ENCODE peak calls at places on chromosomes 7 and 10, in ten cellular contexts. E is GM06990, Q is GM10248, Z is heart right ventricle, S is body of pancreas, W is endothelial cell, C is astrocyte of the cerebellum, G is heart left ventricle, T is ovary, N is neural progenitor cell. L is an unnamed sample.

GRCh38 chr10:30557884-30558283 is 71.7 kb downstream of the LYZL2 start:
- DNase-seq in E (no peak), Q (no peak), Z (no peak), S (no peak), W (no peak), C (peak), G (no peak), T (no peak), N (no peak), L (no peak)

GRCh38 chr10:102612964-102613275 is 31.4 kb upstream of the TRIM8 start:
- DNase-seq in E (no peak), Q (no peak), Z (no peak), S (no peak), W (no peak), C (no peak), G (no peak), T (no peak), N (no peak), L (no peak)

GRCh38 chr10:15136960-15137359 is 31.5 kb downstream of the NMT2 start:
- DNase-seq in E (no peak), Q (no peak), Z (no peak), S (no peak), W (no peak), C (no peak), G (no peak), T (no peak), N (no peak), L (no peak)

GRCh38 chr7:29991937-29992336 is 2.3 kb upstream of the SCRN1 start:
- DNase-seq in E (no peak), Q (no peak), Z (no peak), S (no peak), W (no peak), C (no peak), G (no peak), T (no peak), N (no peak), L (no peak)

GRCh38 chr10:12777840-12778585 is 223.5 kb downstream of the CCDC3 start:
- DNase-seq in E (no peak), Q (no peak), Z (no peak), S (no peak), W (no peak), C (no peak), G (no peak), T (no peak), N (no peak), L (no peak)

GRCh38 chr7:155584763-155585531 is 38.6 kb upstream of the CNPY1 start:
- DNase-seq in E (no peak), Q (no peak), Z (no peak), S (peak), W (no peak), C (no peak), G (peak), T (peak), N (no peak), L (peak)

GRCh38 chr7:140922741-140923345 is 1.9 kb downstream of the BRAF start:
- DNase-seq in E (no peak), Q (no peak), Z (no peak), S (no peak), W (no peak), C (no peak), G (no peak), T (no peak), N (no peak), L (no peak)

GRCh38 chr10:33277135-33277536 is 57.3 kb downstream of the NRP1 start:
- DNase-seq in E (no peak), Q (no peak), Z (peak), S (peak), W (no peak), C (no peak), G (peak), T (no peak), N (no peak), L (no peak)

GRCh38 chr7:31939076-31939475 is 131.1 kb downstream of the PDE1C start:
- DNase-seq in E (no peak), Q (no peak), Z (no peak), S (no peak), W (no peak), C (no peak), G (no peak), T (no peak), N (no peak), L (no peak)

DNA sequence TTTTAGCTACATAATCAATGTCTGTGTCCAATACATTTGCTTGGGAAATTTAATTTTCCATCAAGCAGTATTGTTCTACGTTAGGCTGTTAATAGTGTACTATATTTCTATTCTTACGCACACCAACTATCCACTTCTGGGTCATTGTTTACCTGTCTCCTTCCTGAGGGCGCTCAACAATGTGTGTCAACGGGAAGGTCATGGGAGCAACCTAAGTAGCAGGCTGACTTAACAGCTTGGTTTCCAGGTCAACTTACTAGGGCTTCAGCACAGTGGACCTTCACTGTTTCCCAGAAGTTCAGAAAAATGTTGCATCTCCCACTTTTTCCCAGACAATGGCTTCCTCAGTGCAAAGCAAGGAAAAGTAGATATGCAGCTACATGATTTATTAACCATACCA is 13.7 kb downstream of the THSD7A start:
- DNase-seq in E (no peak), Q (no peak), Z (no peak), S (no peak), W (no peak), C (no peak), G (no peak), T (no peak), N (no peak), L (no peak)
- TF ChIP-seq CTCF in E (no peak), Q (no peak), Z (no peak), S (no peak), W (no peak), C (no peak), G (no peak), T (no peak), N (no peak), L (no peak)

GRCh38 chr7:27712217-27712616 is 27.7 kb upstream of the TAX1BP1 start:
- DNase-seq in E (no peak), Q (no peak), Z (no peak), S (no peak), W (no peak), C (no peak), G (no peak), T (no peak), N (no peak), L (no peak)

GRCh38 chr7:27705200-27705594 is 34.8 kb upstream of the TAX1BP1 start:
- DNase-seq in E (no peak), Q (no peak), Z (no peak), S (no peak), W (no peak), C (no peak), G (no peak), T (no peak), N (no peak), L (no peak)

GRCh38 chr7:27709137-27710075 is 30.6 kb upstream of the TAX1BP1 start:
- DNase-seq in E (no peak), Q (no peak), Z (no peak), S (no peak), W (no peak), C (no peak), G (no peak), T (no peak), N (no peak), L (no peak)

GRCh38 chr7:27704407-27705199 is 35.4 kb upstream of the TAX1BP1 start:
- DNase-seq in E (no peak), Q (no peak), Z (no peak), S (no peak), W (no peak), C (no peak), G (no peak), T (no peak), N (no peak), L (no peak)

GRCh38 chr7:27708485-27708884 is 31.5 kb upstream of the TAX1BP1 start:
- DNase-seq in E (no peak), Q (no peak), Z (no peak), S (no peak), W (no peak), C (no peak), G (no peak), T (no peak), N (no peak), L (no peak)
- TF ChIP-seq CTCF in E (no peak), Q (no peak), Z (no peak), S (no peak), W (no peak), C (no peak), G (no peak), T (no peak), N (no peak), L (no peak)

DNA sequence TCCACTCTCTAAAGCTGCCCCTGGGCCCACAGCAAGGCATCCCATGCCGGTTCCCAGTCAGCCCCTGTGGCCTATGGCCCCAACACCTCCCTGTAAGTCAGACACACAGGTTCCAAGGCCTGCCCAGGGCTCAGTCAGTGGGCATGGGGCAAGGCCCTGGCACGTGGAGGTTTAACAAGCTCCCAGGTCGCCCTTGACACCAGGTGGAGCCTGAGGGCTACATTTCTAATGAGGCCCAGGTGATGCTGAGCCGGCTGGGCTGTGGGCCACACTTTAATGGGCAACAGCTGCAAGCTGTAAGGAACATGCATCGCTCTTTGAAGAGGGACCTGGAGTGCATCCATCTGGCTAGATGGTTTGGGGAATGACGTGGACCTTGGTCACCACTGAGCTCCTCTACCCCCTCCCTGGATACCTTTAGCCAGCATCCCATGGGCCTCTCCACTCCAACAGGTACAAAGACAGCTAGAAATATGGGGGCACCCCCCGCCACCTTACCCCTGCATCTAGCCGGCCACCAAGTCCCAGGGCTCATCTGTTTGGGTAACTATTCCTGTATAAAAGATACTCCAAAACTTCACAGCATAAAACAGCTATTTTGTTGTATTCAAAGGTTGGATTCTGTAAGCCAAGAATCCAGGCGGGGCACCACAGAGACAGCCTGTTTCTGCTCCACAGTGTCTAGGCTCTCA is 122.5 kb downstream of the OAT start:
- DNase-seq in E (no peak), Q (no peak), Z (no peak), S (no peak), W (no peak), C (peak), G (no peak), T (no peak), N (no peak), L (peak)
- TF ChIP-seq CTCF in E (peak), Q (no peak), Z (no peak), S (no peak), W (no peak), C (peak), G (no peak), T (no peak), N (no peak), L (peak)

GRCh38 chr7:135147899-135148721 is at the start of gene TMEM140:
- DNase-seq in E (peak), Q (peak), Z (no peak), S (peak), W (no peak), C (no peak), G (no peak), T (peak), N (no peak), L (no peak)
- TF ChIP-seq CTCF in E (no peak), Q (no peak), Z (no peak), S (peak), W (no peak), C (no peak), G (peak), T (no peak), N (no peak), L (no peak)